ENCODE peak calls at places on chromosomes 13 and 19, in eight cellular contexts. K is testis, P is ovary, O is IMR-90, S is upper lobe of left lung, U is tibial nerve, B is spleen, Z is uterus. T is an unnamed sample.

GRCh38 chr13:97068964-97069815 is 74.9 kb upstream of the OXGR1 start:
- DNase-seq in B (no peak), U (no peak), P (no peak), K (no peak), Z (no peak), S (no peak), O (no peak), T (no peak)

GRCh38 chr13:30572859-30573275 is 44.9 kb upstream of the USPL1 start:
- DNase-seq in K (no peak), O (peak; percentile 57), P (no peak), U (no peak), S (no peak), B (no peak), Z (no peak), T (peak; percentile 75)

GRCh38 chr19:11261902-11262839 is at the start of gene DOCK6:
- DNase-seq in K (peak; percentile 29), U (no peak), O (no peak), B (peak; percentile 80), S (peak; percentile 92), P (peak; percentile 54), Z (no peak), T (no peak)

GRCh38 chr13:72808917-72809500 is 27.1 kb downstream of the PIBF1 start:
- DNase-seq in Z (no peak), P (no peak), O (peak; percentile 6), K (no peak), U (no peak), S (no peak), B (no peak), T (peak; percentile 25)

GRCh38 chr13:77033717-77034302 is 6.9 kb upstream of the FBXL3 start:
- DNase-seq in U (no peak), O (peak; percentile 60), K (no peak), S (no peak), Z (no peak), P (no peak), B (no peak), T (no peak)

GRCh38 chr13:31815361-31816144 is 76.2 kb downstream of the RXFP2 start:
- DNase-seq in U (no peak), Z (no peak), K (no peak), S (no peak), P (no peak), O (no peak), B (no peak), T (no peak)

GRCh38 chr13:111922086-111922485 is 144.9 kb upstream of the SOX1 start:
- DNase-seq in S (no peak), U (no peak), O (no peak), Z (no peak), P (no peak), B (no peak), K (no peak), T (no peak)

GRCh38 chr13:98475521-98475920 is 101.4 kb downstream of the STK24 start:
- DNase-seq in Z (no peak), P (no peak), U (no peak), S (peak; percentile 84), O (no peak), B (no peak), K (no peak), T (no peak)

GRCh38 chr13:98488736-98489135 is 88.2 kb downstream of the STK24 start:
- DNase-seq in P (no peak), Z (no peak), U (no peak), O (no peak), K (no peak), S (no peak), B (no peak), T (no peak)

GRCh38 chr13:29556742-29557141 is 38.7 kb downstream of the SLC7A1 start:
- DNase-seq in Z (no peak), S (no peak), O (no peak), U (no peak), K (no peak), P (no peak), B (no peak), T (no peak)

GRCh38 chr13:42836930-42837329 is 55.5 kb downstream of the FAM216B start:
- DNase-seq in O (peak; percentile 51), K (peak; percentile 36), B (no peak), Z (no peak), U (no peak), S (no peak), P (no peak), T (no peak)

DNA sequence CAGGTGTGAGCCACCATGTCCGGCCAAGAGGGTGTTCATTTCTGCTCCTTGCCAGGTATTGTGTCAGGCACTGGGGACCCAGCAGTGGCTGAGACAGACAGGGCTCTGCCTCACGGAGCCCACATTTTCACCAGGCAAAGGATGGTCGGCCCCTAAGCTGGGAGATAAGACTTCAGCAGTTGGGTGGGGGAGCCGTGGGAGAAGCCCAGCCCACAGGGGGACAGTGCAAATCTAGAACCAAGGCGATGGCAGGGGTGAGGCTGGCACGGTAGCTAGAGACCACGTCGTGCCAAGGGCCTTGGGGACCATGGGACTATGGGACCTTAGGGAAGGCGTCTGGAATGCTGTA is 8.3 kb downstream of the LSR start:
- DNase-seq in O (no peak), Z (no peak), K (no peak), S (no peak), U (no peak), P (no peak), B (peak; percentile 35), T (no peak)
- TF ChIP-seq POLR2A in O (no peak), Z (no peak), K (no peak), S (no peak), U (no peak), P (no peak), B (no peak), T (no peak)

GRCh38 chr19:53540091-53540490 is 2.1 kb downstream of the ZNF331 start:
- DNase-seq in U (no peak), B (no peak), K (no peak), S (no peak), P (no peak), Z (no peak), O (no peak), T (no peak)

GRCh38 chr19:53538378-53539109 is 599 bp downstream of the ZNF331 start:
- DNase-seq in Z (no peak), U (no peak), P (no peak), B (no peak), O (no peak), K (no peak), S (no peak), T (no peak)

GRCh38 chr19:53536223-53536543 is 1.8 kb upstream of the ZNF331 start:
- DNase-seq in S (no peak), Z (no peak), P (no peak), B (no peak), U (no peak), O (no peak), K (no peak), T (no peak)

GRCh38 chr19:53537126-53537522 is 821 bp upstream of the ZNF331 start:
- DNase-seq in B (no peak), O (no peak), K (no peak), P (no peak), Z (no peak), U (no peak), S (no peak), T (no peak)

GRCh38 chr19:53537523-53538377 is at the start of gene ZNF331:
- DNase-seq in B (peak; percentile 94), S (peak; percentile 97), O (peak; percentile 83), K (peak; percentile 85), P (peak; percentile 86), U (peak; percentile 73), Z (peak; percentile 69), T (peak; percentile 91)
- TF ChIP-seq POLR2A in B (peak; percentile 30), S (no peak), O (no peak), K (peak; percentile 29), P (peak; percentile 73), U (peak; percentile 61), Z (no peak), T (peak; percentile 50)

GRCh38 chr19:46600393-46601317 is 475 bp upstream of the CALM3 start:
- DNase-seq in Z (peak; percentile 98), K (peak; percentile 98), S (peak; percentile 99), U (peak; percentile 97), P (peak; percentile 99), O (peak; percentile 97), B (peak; percentile 97), T (peak; percentile 99)
- TF ChIP-seq POLR2A in Z (no peak), K (no peak), S (peak; percentile 58), U (no peak), P (no peak), O (peak; percentile 52), B (no peak), T (peak; percentile 52)

GRCh38 chr19:4375164-4375619 is 25.2 kb downstream of the SH3GL1 start:
- DNase-seq in Z (no peak), B (no peak), K (no peak), P (no peak), O (no peak), U (no peak), S (peak; percentile 60), T (peak; percentile 94)

GRCh38 chr19:4372630-4373367 is 27.5 kb downstream of the SH3GL1 start:
- DNase-seq in O (no peak), K (no peak), S (peak; percentile 45), Z (no peak), P (no peak), B (no peak), U (no peak), T (peak; percentile 70)

GRCh38 chr19:4375620-4376228 is 24.6 kb downstream of the SH3GL1 start:
- DNase-seq in K (no peak), B (no peak), S (no peak), Z (peak; percentile 54), U (no peak), P (peak; percentile 57), O (peak; percentile 81), T (peak; percentile 97)

GRCh38 chr19:4373601-4374441 is 26.5 kb downstream of the SH3GL1 start:
- DNase-seq in U (no peak), O (peak; percentile 36), K (no peak), Z (no peak), P (peak; percentile 35), B (no peak), S (peak; percentile 77), T (no peak)

DNA sequence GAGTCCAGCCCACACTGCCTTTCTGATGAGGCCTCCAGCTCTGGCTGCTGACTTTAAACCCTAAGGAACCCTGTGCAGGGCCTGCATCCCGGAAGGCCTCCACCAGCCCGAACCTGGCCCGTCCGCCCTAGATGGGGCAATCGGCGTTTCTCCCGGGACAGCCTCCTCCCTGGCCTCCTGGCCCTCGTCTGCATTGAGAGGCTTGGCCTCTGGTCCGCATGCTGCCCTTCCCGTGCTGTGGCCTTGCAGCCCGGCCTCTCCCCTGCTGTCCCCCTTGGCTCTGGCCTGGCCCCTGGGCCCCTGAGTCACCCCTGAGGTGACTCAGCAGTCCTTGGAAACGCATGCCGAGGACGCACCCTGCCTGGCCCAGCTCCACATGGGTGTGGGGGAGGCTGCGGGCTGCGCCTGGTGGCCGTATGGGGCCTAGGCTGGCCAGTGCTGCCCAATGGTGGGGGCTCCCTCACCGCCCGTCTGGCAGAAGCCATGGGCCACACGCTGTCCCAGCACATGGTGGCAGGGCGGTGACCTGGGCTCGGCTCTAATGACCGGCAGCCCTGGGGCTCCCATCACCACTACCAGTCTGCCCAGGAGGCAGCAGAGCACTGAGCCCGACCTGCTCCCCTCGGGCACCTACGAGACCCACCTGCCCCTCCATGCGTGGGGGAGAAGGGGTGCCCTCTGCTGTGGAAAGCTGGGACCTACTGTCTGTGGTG is 25.7 kb downstream of the SH3GL1 start:
- DNase-seq in O (peak; percentile 87), P (peak; percentile 86), K (peak; percentile 50), S (peak; percentile 91), B (no peak), U (peak; percentile 62), Z (peak; percentile 78), T (peak; percentile 98)
- TF ChIP-seq POLR2A in O (no peak), P (no peak), K (no peak), S (no peak), B (no peak), U (no peak), Z (no peak), T (peak; percentile 47)